ENCODE peak calls at places on chromosomes 3 and 15, in four cellular contexts. T, J, F and Q are unnamed samples.

GRCh38 chr15:50135123-50135541 is 16.1 kb upstream of the ATP8B4 start:
- DNase-seq in J (no peak), T (no peak), F (no peak), Q (no peak)

GRCh38 chr15:60827492-60827891 is 348.6 kb upstream of the ICE2 start:
- DNase-seq in F (no peak), T (no peak), J (no peak), Q (no peak)

GRCh38 chr3:126009181-126009580 is 40.2 kb downstream of the ROPN1B start:
- DNase-seq in T (no peak), F (no peak), J (no peak), Q (no peak)

GRCh38 chr3:66261318-66261717 is 40.5 kb downstream of the SLC25A26 start:
- DNase-seq in T (no peak), J (no peak), F (no peak), Q (no peak)

GRCh38 chr3:10933470-10933957 is 59.0 kb upstream of the SLC6A1 start:
- DNase-seq in F (no peak), J (no peak), T (peak; percentile 25), Q (no peak)

GRCh38 chr3:105915524-105915923 is 46.7 kb upstream of the CBLB start:
- DNase-seq in J (no peak), F (no peak), T (no peak), Q (no peak)

GRCh38 chr3:14440531-14441239 is 38.3 kb downstream of the SLC6A6 start:
- DNase-seq in F (no peak), J (no peak), T (no peak), Q (no peak)

GRCh38 chr15:57198654-57199241 is 177.6 kb upstream of the CGNL1 start:
- DNase-seq in F (peak; percentile 34), T (no peak), J (no peak), Q (no peak)

GRCh38 chr15:72229947-72230196 is 1.1 kb downstream of the PKM start:
- DNase-seq in J (no peak), F (no peak), T (no peak), Q (no peak)

GRCh38 chr15:66648588-66648987 is 53.4 kb upstream of the SMAD6 start:
- DNase-seq in F (no peak), T (peak; percentile 12), J (no peak), Q (no peak)

GRCh38 chr3:55416381-55416821 is 70.7 kb downstream of the WNT5A start:
- DNase-seq in J (no peak), F (no peak), T (no peak), Q (no peak)

GRCh38 chr3:107966261-107966660 is 124.6 kb downstream of the CD47 start:
- DNase-seq in J (no peak), F (no peak), T (no peak), Q (no peak)

GRCh38 chr3:86800116-86800515 is 190.8 kb downstream of the VGLL3 start:
- DNase-seq in J (no peak), T (no peak), F (no peak), Q (no peak)

GRCh38 chr3:120350431-120350941 is 1.3 kb upstream of the LRRC58 start:
- DNase-seq in J (no peak), T (peak; percentile 73), F (peak; percentile 12), Q (no peak)

GRCh38 chr3:172512363-172512762 is 10.9 kb downstream of the TNFSF10 start:
- DNase-seq in J (peak; percentile 3), T (peak; percentile 89), F (peak; percentile 67), Q (peak; percentile 60)

GRCh38 chr3:77147836-77148578 is 108.1 kb downstream of the ROBO2 start:
- DNase-seq in J (no peak), F (no peak), T (no peak), Q (no peak)

GRCh38 chr15:55627730-55628368 is 39.7 kb upstream of the PYGO1 start:
- DNase-seq in F (no peak), T (no peak), J (no peak), Q (no peak)

GRCh38 chr3:76429536-76430177 is 610.2 kb upstream of the ROBO2 start:
- DNase-seq in T (no peak), F (peak; percentile 7), J (no peak), Q (no peak)

GRCh38 chr3:126322181-126322967 is 34.8 kb downstream of the KLF15 start:
- DNase-seq in F (no peak), J (no peak), T (no peak), Q (no peak)

GRCh38 chr15:39640665-39641064 is 59.8 kb downstream of the THBS1 start:
- DNase-seq in T (no peak), J (no peak), F (peak; percentile 71), Q (no peak)

GRCh38 chr3:193648542-193649076 is 55.6 kb downstream of the OPA1 start:
- DNase-seq in T (no peak), J (no peak), F (no peak), Q (no peak)

GRCh38 chr3:37321260-37321852 is 147.0 kb upstream of the LRRFIP2 start:
- DNase-seq in F (no peak), J (no peak), T (no peak), Q (no peak)

GRCh38 chr3:168655591-168655990 is 559.9 kb upstream of the GOLIM4 start:
- DNase-seq in F (no peak), J (no peak), T (no peak), Q (no peak)

GRCh38 chr15:87733005-87733404 is 523.5 kb downstream of the NTRK3 start:
- DNase-seq in J (no peak), T (no peak), F (no peak), Q (no peak)

GRCh38 chr3:111227216-111227615 is 155.6 kb downstream of the NECTIN3 start:
- DNase-seq in J (no peak), F (no peak), T (no peak), Q (no peak)

DNA sequence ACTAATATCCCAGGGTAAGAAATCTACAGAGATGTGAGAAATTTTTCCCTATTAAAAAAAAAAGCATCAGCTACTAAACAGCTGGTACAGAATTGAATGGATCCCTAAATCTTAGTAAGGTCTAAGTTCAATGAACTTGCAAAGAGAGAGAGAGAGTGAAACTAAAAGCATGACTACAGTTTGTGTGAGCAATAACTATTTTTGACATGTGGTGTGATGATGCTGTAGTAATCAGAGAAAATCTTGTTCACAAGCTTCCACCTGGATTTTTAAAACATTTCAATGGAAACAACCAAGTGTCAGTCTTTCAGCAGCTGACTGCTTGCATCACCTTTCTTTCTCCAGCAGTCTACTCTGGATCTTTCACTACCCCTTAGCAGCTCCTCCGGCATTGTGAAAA is 45.2 kb upstream of the ABI3BP start:
- DNase-seq in J (no peak), T (no peak), F (no peak), Q (no peak)
- H3K9me3 ChIP-seq in J (no peaks in the 10 kb centered on the region), T (no peaks in the 10 kb centered on the region), F (no peaks in the 10 kb centered on the region), Q (no peaks in the 10 kb centered on the region)

GRCh38 chr15:92664178-92664900 is 8.8 kb upstream of the FAM174B start:
- DNase-seq in T (no peak), F (no peak), J (no peak), Q (no peak)

GRCh38 chr15:92661069-92661468 is 5.5 kb upstream of the FAM174B start:
- DNase-seq in J (no peak), T (no peak), F (no peak), Q (no peak)

GRCh38 chr15:92663250-92663951 is 7.8 kb upstream of the FAM174B start:
- DNase-seq in T (no peak), F (no peak), J (no peak), Q (no peak)

GRCh38 chr15:92661961-92662360 is 6.4 kb upstream of the FAM174B start:
- DNase-seq in F (no peak), J (no peak), T (no peak), Q (no peak)

GRCh38 chr15:92662797-92663196 is 7.2 kb upstream of the FAM174B start:
- DNase-seq in T (no peak), J (no peak), F (no peak), Q (no peak)
- H3K9me3 ChIP-seq in T (no peaks in the 10 kb centered on the region), J (no peaks in the 10 kb centered on the region), F (no peaks in the 10 kb centered on the region), Q (no peaks in the 10 kb centered on the region)

DNA sequence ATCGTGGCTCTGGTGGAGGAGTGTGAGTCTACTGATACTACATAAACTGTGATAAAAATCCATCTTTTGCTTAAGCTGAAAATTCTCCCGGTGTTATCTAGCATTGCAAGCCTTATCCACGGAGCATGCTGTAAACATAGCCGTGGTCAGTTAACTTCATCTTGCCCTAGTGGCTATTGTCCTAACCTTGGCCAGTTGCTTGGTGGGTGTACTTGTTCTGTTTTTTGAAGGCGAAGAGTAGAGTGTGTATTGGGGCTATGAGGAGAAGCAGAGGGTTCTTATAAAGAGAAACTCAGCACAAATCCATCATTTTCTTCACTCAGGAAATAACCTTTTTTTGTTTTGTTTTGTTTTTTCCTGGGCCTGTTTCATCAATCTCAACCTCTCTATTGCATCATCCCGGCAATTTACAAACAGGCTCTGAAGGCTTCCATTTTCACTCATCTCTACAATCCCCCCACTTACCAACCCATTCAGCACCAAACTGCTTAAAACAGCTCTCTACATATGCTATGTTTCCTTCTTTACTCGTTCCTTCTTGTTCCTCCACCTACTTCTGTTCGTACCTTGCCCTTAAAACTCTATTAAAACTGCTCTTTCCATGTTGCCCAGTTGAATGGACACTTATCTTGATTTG is 135.5 kb upstream of the PTX3 start:
- DNase-seq in T (no peak), F (no peak), J (no peak), Q (no peak)
- H3K9me3 ChIP-seq in T (no peaks in the 10 kb centered on the region), F (no peaks in the 10 kb centered on the region), J (no peaks in the 10 kb centered on the region), Q (no peaks in the 10 kb centered on the region)

DNA sequence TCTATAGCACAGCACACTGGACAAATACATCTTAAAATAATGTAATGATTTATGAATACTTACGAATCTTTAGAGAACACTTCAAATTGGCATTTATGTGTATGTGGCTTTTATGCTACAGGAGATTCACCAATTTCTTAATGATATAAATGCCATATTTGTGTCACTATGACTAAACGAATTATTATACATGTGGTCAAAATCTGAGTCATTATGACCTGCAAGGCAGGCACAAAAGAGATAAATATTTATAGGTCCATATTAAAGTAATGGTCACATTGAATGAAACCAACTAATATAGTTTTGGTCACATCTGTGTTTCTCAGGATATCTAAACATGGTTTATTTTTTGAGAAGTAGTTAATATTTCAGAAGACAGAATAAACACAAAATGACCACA is 232.3 kb upstream of the SEMA6D start:
- DNase-seq in T (no peak), F (no peak), J (no peak), Q (no peak)
- H3K9me3 ChIP-seq in T (no peaks in the 10 kb centered on the region), F (no peaks in the 10 kb centered on the region), J (no peaks in the 10 kb centered on the region), Q (no peaks in the 10 kb centered on the region)

GRCh38 chr3:4736284-4736861 is 242.9 kb upstream of the BHLHE40 start:
- DNase-seq in T (no peak), F (no peak), J (no peak), Q (no peak)

GRCh38 chr3:4738737-4739274 is 240.4 kb upstream of the BHLHE40 start:
- DNase-seq in J (no peak), F (no peak), T (no peak), Q (no peak)

GRCh38 chr3:4734454-4734853 is 241.3 kb downstream of the ITPR1 start:
- DNase-seq in T (no peak), F (no peak), J (no peak), Q (no peak)

GRCh38 chr3:4732974-4733373 is 239.8 kb downstream of the ITPR1 start:
- DNase-seq in J (no peak), T (no peak), F (no peak), Q (no peak)

DNA sequence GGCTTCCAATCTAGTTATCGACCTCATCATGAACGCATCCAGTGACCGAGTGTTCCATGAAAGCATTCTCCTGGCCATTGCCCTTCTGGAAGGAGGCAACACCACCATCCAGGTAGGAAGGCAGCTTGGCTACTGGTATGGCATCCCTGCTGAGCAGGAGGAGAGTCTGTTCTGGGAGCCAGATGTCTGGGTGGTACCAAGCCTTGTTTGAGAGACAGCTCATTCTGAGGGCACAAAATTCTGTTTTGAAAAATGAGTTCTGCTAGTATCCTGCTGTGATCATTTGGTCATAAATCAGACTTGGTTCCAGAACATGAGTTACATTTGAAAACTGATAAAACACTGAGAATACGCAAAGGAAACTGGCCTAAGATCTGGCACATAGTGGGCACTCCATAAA is 242.1 kb downstream of the ITPR1 start:
- DNase-seq in J (no peak), T (no peak), F (no peak), Q (no peak)
- H3K9me3 ChIP-seq in J (no peaks in the 10 kb centered on the region), T (no peaks in the 10 kb centered on the region), F (no peaks in the 10 kb centered on the region), Q (no peaks in the 10 kb centered on the region)

GRCh38 chr15:79919749-79920511 is 23.1 kb upstream of the MTHFS start:
- DNase-seq in J (no peak), T (no peak), F (no peak), Q (no peak)
- H3K9me3 ChIP-seq in J (peaks cover 69% of the 10 kb centered on the region), T (peaks cover 16% of the 10 kb centered on the region), F (peaks cover 56% of the 10 kb centered on the region), Q (peaks cover 74% of the 10 kb centered on the region)